ENCODE peak calls at places on chromosomes 4 and X, in five cellular contexts. R, K, V, O and G are unnamed samples.

GRCh38 chr4:64713256-64713840 is 304.1 kb upstream of the TECRL start:
- DNase-seq in O (no peak), R (no peak), K (peak), V (no peak), G (no peak)

GRCh38 chr4:38313999-38314561 is 349.9 kb upstream of the KLF3 start:
- DNase-seq in K (no peak), O (no peak), V (no peak), R (no peak), G (no peak)

GRCh38 chrX:115399306-115399705 is 109.8 kb downstream of the LUZP4 start:
- DNase-seq in O (no peak), R (no peak), K (no peak), V (no peak), G (no peak)

GRCh38 chr4:98745372-98745771 is 87.0 kb upstream of the TSPAN5 start:
- DNase-seq in R (no peak), O (peak), V (no peak), K (no peak), G (no peak)

GRCh38 chr4:148514581-148514980 is 72.4 kb upstream of the NR3C2 start:
- DNase-seq in R (no peak), O (no peak), V (no peak), K (no peak), G (no peak)

GRCh38 chr4:12231098-12231497 is 802.4 kb upstream of the HS3ST1 start:
- DNase-seq in K (no peak), R (no peak), O (no peak), V (no peak), G (no peak)

GRCh38 chrX:104335765-104336164 is 81.0 kb upstream of the ESX1 start:
- DNase-seq in K (no peak), R (no peak), O (no peak), V (no peak), G (no peak)

GRCh38 chr4:185825737-185826136 is 13.7 kb upstream of the SORBS2 start:
- DNase-seq in O (no peak), V (no peak), R (no peak), K (no peak), G (no peak)

GRCh38 chr4:78020677-78021076 is 36.4 kb upstream of the FRAS1 start:
- DNase-seq in K (no peak), V (no peak), O (no peak), R (no peak), G (no peak)

GRCh38 chr4:140089216-140089615 is 64.8 kb downstream of the MAML3 start:
- DNase-seq in R (no peak), V (no peak), K (no peak), O (no peak), G (no peak)

GRCh38 chrX:68490644-68491043 is 8.2 kb upstream of the YIPF6 start:
- DNase-seq in R (no peak), K (no peak), O (no peak), V (no peak), G (no peak)

GRCh38 chrX:86348669-86349068 is 200.4 kb downstream of the DACH2 start:
- DNase-seq in R (no peak), V (no peak), O (no peak), K (no peak), G (no peak)

GRCh38 chr4:18113710-18114331 is 92.3 kb upstream of the LCORL start:
- DNase-seq in O (no peak), R (no peak), K (no peak), V (no peak), G (no peak)

GRCh38 chrX:135477576-135477975 is 42.9 kb upstream of the INTS6L start:
- DNase-seq in O (peak), K (peak), R (no peak), V (peak), G (no peak)

GRCh38 chr4:153466637-153467153 is 535 bp downstream of the TMEM131L start:
- DNase-seq in R (no peak), V (no peak), K (no peak), O (peak), G (peak)

GRCh38 chr4:101357751-101358150 is 10.4 kb upstream of the PPP3CA start:
- DNase-seq in K (no peak), R (no peak), V (no peak), O (no peak), G (no peak)

GRCh38 chr4:8709050-8709728 is 116.6 kb downstream of the CPZ start:
- DNase-seq in V (no peak), O (no peak), K (no peak), R (no peak), G (no peak)

GRCh38 chr4:76688737-76689078 is 209.2 kb downstream of the SOWAHB start:
- DNase-seq in R (no peak), K (peak), V (no peak), O (no peak), G (no peak)